ENCODE peak calls at places on chromosomes 16 and 17, in six cellular contexts. O is breast epithelium, T is endothelial cell of umbilical vein, W is IMR-90, D is PC-9, P is spleen. N is an unnamed sample.
A peak's percentile ranks its signal among the peaks of the same experiment; 100 is the strongest.

GRCh38 chr16:87161822-87162676 is 155.1 kb downstream of the C16orf95 start:
- DNase-seq in P (peak; percentile 38), T (no peak), D (no peak), O (no peak), W (no peak), N (no peak)

GRCh38 chr16:86343111-86343642 is 167.2 kb upstream of the FOXF1 start:
- DNase-seq in W (peak; percentile 89), D (no peak), P (no peak), O (no peak), T (peak; percentile 83), N (peak; percentile 50)

GRCh38 chr17:5826384-5826783 is 242.1 kb upstream of the NLRP1 start:
- DNase-seq in P (no peak), D (no peak), T (peak; percentile 88), O (no peak), W (peak; percentile 61), N (no peak)

GRCh38 chr16:74768239-74768638 is 6.4 kb downstream of the FA2H start:
- DNase-seq in T (no peak), P (peak; percentile 63), O (no peak), D (no peak), W (no peak), N (no peak)

GRCh38 chr17:50461550-50462132 is 7.0 kb downstream of the CHAD start:
- DNase-seq in P (peak; percentile 59), O (no peak), D (no peak), W (no peak), T (no peak), N (no peak)

GRCh38 chr17:39244600-39245570 is 19.1 kb upstream of the STAC2 start:
- DNase-seq in W (peak; percentile 76), T (peak; percentile 82), P (peak; percentile 94), O (peak; percentile 84), D (peak; percentile 73), N (peak; percentile 92)

GRCh38 chr17:20010099-20010863 is 1.1 kb downstream of the SPECC1 start:
- DNase-seq in P (no peak), W (peak; percentile 61), T (peak; percentile 61), D (peak; percentile 77), O (no peak), N (peak; percentile 31)

GRCh38 chr17:45971698-45972141 is 27.3 kb upstream of the STH start:
- DNase-seq in T (no peak), W (no peak), O (no peak), D (no peak), P (no peak), N (no peak)

GRCh38 chr17:45364531-45365390 is 47.9 kb upstream of the MAP3K14 start:
- DNase-seq in W (peak; percentile 37), D (no peak), T (peak; percentile 30), O (no peak), P (peak; percentile 60), N (no peak)

GRCh38 chr17:41133880-41134735 is 6.2 kb downstream of the KRTAP4-6 start:
- DNase-seq in P (no peak), D (no peak), O (no peak), T (no peak), W (peak; percentile 71), N (no peak)

GRCh38 chr17:17580662-17581470 is 10.6 kb downstream of the PEMT start:
- DNase-seq in W (peak; percentile 27), O (no peak), T (no peak), P (no peak), D (peak; percentile 80), N (no peak)

GRCh38 chr16:85235988-85236831 is 123.9 kb upstream of the CIBAR2 start:
- DNase-seq in T (peak; percentile 46), D (no peak), P (no peak), W (no peak), O (no peak), N (peak; percentile 40)

GRCh38 chr16:4288148-4288921 is 15.5 kb upstream of the TFAP4 start:
- DNase-seq in O (peak; percentile 57), P (peak; percentile 94), T (peak; percentile 54), W (peak; percentile 82), D (peak; percentile 53), N (peak; percentile 86)

GRCh38 chr16:87047221-87048037 is 269.8 kb downstream of the C16orf95 start:
- DNase-seq in O (no peak), D (no peak), W (peak; percentile 45), P (no peak), T (peak; percentile 44), N (no peak)

GRCh38 chr17:41013181-41013580 is 4.3 kb upstream of the KRTAP3-1 start:
- DNase-seq in T (no peak), D (peak; percentile 93), P (no peak), O (no peak), W (no peak), N (no peak)

GRCh38 chr17:62629556-62630364 is 2.3 kb downstream of the MRC2 start:
- DNase-seq in O (peak; percentile 23), W (no peak), P (no peak), T (no peak), D (no peak), N (no peak)

GRCh38 chr17:12358477-12358876 is 307.2 kb upstream of the MYOCD start:
- DNase-seq in T (no peak), O (no peak), P (no peak), W (peak; percentile 6), D (no peak), N (no peak)

GRCh38 chr17:72826602-72827001 is 265.9 kb downstream of the SLC39A11 start:
- DNase-seq in D (peak; percentile 57), P (no peak), T (no peak), W (peak; percentile 57), O (no peak), N (no peak)

GRCh38 chr17:83015511-83015910 is 63.9 kb upstream of the METRNL start:
- DNase-seq in O (no peak), P (no peak), D (no peak), W (no peak), T (no peak), N (no peak)

GRCh38 chr16:50096791-50097190 is 31.0 kb downstream of the HEATR3 start:
- DNase-seq in W (peak; percentile 63), T (no peak), P (no peak), D (no peak), O (no peak), N (no peak)

GRCh38 chr16:85514601-85515318 is 98.4 kb upstream of the GSE1 start:
- DNase-seq in W (peak; percentile 92), T (no peak), P (no peak), O (peak; percentile 65), D (peak; percentile 95), N (peak; percentile 53)

GRCh38 chr16:27408602-27409031 is 6.6 kb downstream of the IL21R start:
- DNase-seq in P (no peak), T (no peak), D (no peak), O (no peak), W (no peak), N (no peak)

GRCh38 chr17:8372422-8372821 is 4.1 kb downstream of the KRABD2 start:
- DNase-seq in W (no peak), D (peak; percentile 72), T (no peak), P (no peak), O (peak; percentile 35), N (no peak)

GRCh38 chr17:47224971-47225370 is 15.8 kb downstream of the MYL4 start:
- DNase-seq in W (no peak), D (no peak), O (no peak), T (no peak), P (no peak), N (no peak)

GRCh38 chr17:50699410-50699809 is 8.3 kb downstream of the ANKRD40 start:
- DNase-seq in T (no peak), W (no peak), O (no peak), P (no peak), D (peak; percentile 81), N (no peak)

GRCh38 chr16:75072239-75072947 is 44.2 kb downstream of the LDHD start:
- DNase-seq in D (no peak), T (no peak), O (no peak), W (no peak), P (no peak), N (no peak)

GRCh38 chr16:5059386-5060072 is 6.2 kb downstream of the C16orf89 start:
- DNase-seq in W (no peak), T (no peak), O (no peak), D (no peak), P (peak; percentile 20), N (no peak)

GRCh38 chr17:36544049-36544319 is 735 bp upstream of the GGNBP2 start:
- DNase-seq in O (no peak), T (peak; percentile 67), W (peak; percentile 55), D (peak; percentile 61), P (no peak), N (no peak)

GRCh38 chr16:11174141-11174540 is 81.9 kb downstream of the SOCS1 start:
- DNase-seq in T (no peak), O (no peak), D (peak; percentile 35), P (no peak), W (no peak), N (no peak)

GRCh38 chr16:73124665-73125064 is 76.7 kb upstream of the ZFHX3 start:
- DNase-seq in W (no peak), T (no peak), D (no peak), P (no peak), O (no peak), N (no peak)

GRCh38 chr17:4162775-4163498 is 19.9 kb downstream of the CYB5D2 start:
- DNase-seq in W (peak; percentile 13), P (no peak), O (no peak), T (no peak), D (no peak), N (no peak)

GRCh38 chr16:75248142-75248535 is 3.3 kb downstream of the BCAR1 start:
- DNase-seq in T (no peak), P (no peak), W (no peak), O (no peak), D (no peak), N (no peak)

GRCh38 chr17:57949649-57950048 is 5.6 kb downstream of the CUEDC1 start:
- DNase-seq in O (no peak), T (no peak), P (no peak), W (no peak), D (peak; percentile 50), N (peak; percentile 73)

GRCh38 chr17:81230043-81230820 is 7.5 kb upstream of the CEP131 start:
- DNase-seq in W (no peak), T (no peak), D (no peak), P (no peak), O (no peak), N (no peak)
- H3K27ac ChIP-seq in W (no peak overlapping the region), T (no peak overlapping the region), D (no peak overlapping the region), P (no peak overlapping the region), O (no peak overlapping the region), N (no peak overlapping the region)

GRCh38 chr17:77325537-77325825 is 184.7 kb downstream of the SEC14L1 start:
- DNase-seq in D (no peak), T (no peak), W (no peak), P (no peak), O (no peak), N (no peak)
- H3K27ac ChIP-seq in D (no peak overlapping the region), T (no peak overlapping the region), W (peak overlapping the region; percentile 76), P (peak overlapping the region; percentile 54), O (peak overlapping the region; percentile 99), N (peak overlapping the region; percentile 61)

GRCh38 chr16:79885320-79885719 is 284.8 kb upstream of the MAF start:
- DNase-seq in P (no peak), W (no peak), T (no peak), O (peak; percentile 80), D (no peak), N (no peak)
- H3K27ac ChIP-seq in P (no peak overlapping the region), W (no peak overlapping the region), T (no peak overlapping the region), O (peak overlapping the region; percentile 38), D (no peak overlapping the region), N (no peak overlapping the region)

DNA sequence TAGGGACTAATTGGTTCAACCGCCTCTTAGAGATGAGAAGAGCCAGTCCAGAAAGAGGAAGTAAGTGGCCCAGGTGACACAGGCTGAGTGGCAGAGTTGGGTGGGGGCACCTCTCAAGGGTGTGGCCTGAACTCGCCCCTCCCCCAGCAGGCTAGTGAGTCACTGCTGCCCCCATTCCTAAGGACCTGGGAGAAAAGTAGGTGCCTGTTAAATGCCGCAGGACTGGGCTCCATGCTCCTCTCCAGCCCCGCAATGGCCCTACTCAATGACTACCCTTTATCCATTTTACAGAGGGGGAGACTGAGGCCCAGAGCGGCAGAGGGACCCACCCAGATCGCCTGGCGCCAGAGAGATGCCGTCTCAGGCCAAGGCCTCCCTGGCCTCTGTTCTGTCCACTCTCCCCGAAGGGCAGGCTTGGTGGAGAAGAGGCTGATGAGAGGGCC is 8.1 kb downstream of the TMEM235 start:
- DNase-seq in D (no peak), O (no peak), W (no peak), T (no peak), P (peak; percentile 79), N (no peak)
- H3K27ac ChIP-seq in D (no peak overlapping the region), O (no peak overlapping the region), W (no peak overlapping the region), T (no peak overlapping the region), P (no peak overlapping the region), N (no peak overlapping the region)